ENCODE peak calls at places on chromosomes 6 and 20, in four cellular contexts. I, E, O and Y are unnamed samples.

GRCh38 chr20:20331796-20332195 is 36.1 kb upstream of the INSM1 start:
- DNase-seq in O (no peak), E (no peak), I (no peak), Y (no peak)

GRCh38 chr6:41191569-41191968 is 9.4 kb downstream of the TREML2 start:
- DNase-seq in E (peak), I (peak), O (peak), Y (no peak)

GRCh38 chr6:134161036-134161435 is 108.6 kb upstream of the SLC2A12 start:
- DNase-seq in O (peak), I (peak), E (no peak), Y (no peak)

GRCh38 chr20:31751126-31751525 is 12.0 kb downstream of the TPX2 start:
- DNase-seq in E (no peak), O (no peak), I (peak), Y (no peak)

GRCh38 chr6:37074053-37074827 is 68.8 kb downstream of the FGD2 start:
- DNase-seq in E (no peak), O (no peak), I (peak), Y (peak)

GRCh38 chr6:49548613-49549304 is 1.7 kb upstream of the C6orf141 start:
- DNase-seq in E (no peak), I (no peak), O (peak), Y (no peak)

GRCh38 chr20:63452341-63453028 is 20.0 kb downstream of the KCNQ2 start:
- DNase-seq in E (no peak), I (no peak), O (no peak), Y (no peak)

GRCh38 chr20:41048475-41049242 is 20.0 kb downstream of the TOP1 start:
- DNase-seq in I (no peak), E (no peak), O (peak), Y (no peak)

GRCh38 chr6:12939314-12939713 is 222.7 kb downstream of the PHACTR1 start:
- DNase-seq in E (no peak), O (no peak), I (peak), Y (no peak)

DNA sequence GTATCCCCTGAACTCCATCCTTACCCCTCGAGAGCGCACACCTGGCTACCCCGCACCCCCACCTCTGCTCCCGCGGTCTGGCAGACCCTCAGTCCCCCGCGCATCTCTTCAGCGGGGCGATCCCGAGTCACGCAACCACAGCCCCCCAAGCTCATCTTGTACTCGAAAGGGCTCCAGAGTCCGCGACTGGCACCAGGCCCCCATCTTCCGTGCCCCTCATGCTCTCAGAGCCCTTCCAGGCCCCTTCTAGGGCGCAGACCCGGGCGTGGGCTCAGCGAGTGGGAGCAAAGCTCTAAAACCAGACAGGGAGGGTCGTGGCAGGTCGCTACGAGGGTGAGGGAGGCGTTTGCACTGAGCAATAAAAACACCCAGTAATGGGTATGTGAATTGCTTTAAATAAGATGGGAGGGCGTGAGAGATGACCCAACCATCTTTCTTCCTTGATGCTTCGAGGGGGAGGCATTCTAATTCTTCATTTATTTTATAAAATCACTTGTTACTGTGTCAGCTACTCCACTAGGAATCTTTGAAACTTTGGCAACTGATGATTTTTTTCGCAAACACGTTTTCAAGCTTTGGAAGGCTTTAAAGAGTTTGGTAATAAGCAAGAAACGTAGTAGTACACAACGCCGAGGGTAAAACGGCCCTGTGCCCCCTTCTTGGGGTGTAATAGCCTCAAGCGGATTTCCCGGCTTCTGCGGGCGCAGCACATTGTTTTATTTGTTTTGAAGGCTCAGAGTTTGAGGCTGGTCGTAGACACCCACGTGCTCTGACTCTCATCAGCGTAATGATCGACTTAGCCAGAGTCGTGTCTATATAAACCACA is 42.6 kb upstream of the SUPT3H start:
- DNase-seq in I (peak), E (no peak), O (peak), Y (peak)
- H3K4me3 ChIP-seq in I (peak), E (peak), O (peak), Y (peak)

GRCh38 chr20:56465997-56466396 is 2.4 kb upstream of the RTF2 start:
- DNase-seq in E (no peak), O (no peak), I (no peak), Y (no peak)

GRCh38 chr20:56468317-56469076 is at the start of gene RTF2:
- DNase-seq in E (peak), O (peak), I (peak), Y (peak)

GRCh38 chr20:56463428-56463827 is 5.0 kb upstream of the RTF2 start:
- DNase-seq in I (no peak), O (no peak), E (no peak), Y (no peak)

GRCh38 chr20:56467969-56468316 is 484 bp upstream of the RTF2 start:
- DNase-seq in E (no peak), I (no peak), O (no peak), Y (no peak)

DNA sequence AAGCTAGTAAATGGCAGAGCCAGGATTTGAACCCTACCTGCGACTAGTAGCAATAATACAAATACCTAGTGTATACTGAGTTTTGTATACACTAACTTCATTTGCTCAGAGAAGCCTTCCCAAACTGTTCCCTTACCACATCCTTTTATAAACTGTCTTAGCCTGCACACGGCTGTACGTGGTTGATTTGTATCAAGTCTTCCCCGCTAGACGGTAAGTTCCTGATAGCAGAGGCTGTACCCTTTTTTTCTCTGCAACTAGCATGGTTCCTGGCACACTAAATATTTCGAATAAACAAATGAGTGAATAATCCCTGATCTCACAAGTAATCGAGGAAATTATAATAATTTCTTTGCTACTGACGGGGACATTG is 636 bp downstream of the RTF2 start:
- DNase-seq in I (no peak), E (no peak), O (no peak), Y (no peak)
- H3K4me3 ChIP-seq in I (peak), E (peak), O (peak), Y (peak)

DNA sequence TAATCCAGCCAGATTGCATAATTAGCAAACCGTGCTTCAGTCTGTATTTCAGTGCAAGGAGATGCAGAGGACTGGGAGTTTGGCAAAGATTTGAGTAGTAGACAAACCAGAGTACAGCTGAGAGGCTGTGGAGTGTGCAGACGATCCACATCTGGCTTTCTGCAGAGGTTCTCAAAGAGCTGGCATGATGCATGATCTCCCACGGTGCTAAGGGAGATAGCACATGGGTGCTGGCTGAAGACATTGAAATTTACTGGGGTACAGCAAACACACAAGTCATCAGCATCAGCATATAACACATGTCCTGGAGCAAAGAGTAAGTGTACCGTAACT is 79.0 kb upstream of the FAM184A start:
- DNase-seq in E (no peak), O (no peak), I (no peak), Y (no peak)
- H3K4me3 ChIP-seq in E (no peak), O (no peak), I (no peak), Y (no peak)

DNA sequence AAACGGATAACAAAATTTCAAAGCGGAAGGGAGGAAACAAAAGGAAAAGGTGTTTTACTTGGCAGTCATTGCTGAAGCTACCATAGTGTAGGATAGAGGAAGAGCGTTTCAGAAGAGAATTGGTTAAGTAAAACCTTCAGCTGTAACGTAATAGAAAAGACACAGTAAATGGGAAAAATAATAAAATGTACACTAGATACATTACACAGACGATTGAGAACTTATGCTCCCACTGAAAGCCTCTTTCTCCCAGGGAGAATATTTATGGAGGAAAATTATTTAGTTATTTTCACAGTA is 90.8 kb upstream of the PRDM1 start:
- DNase-seq in O (no peak), E (no peak), I (no peak), Y (no peak)
- H3K4me3 ChIP-seq in O (peak), E (peak), I (no peak), Y (peak)